ENCODE peak calls at places on chromosomes 16 and 17, in eight cellular contexts. One of them, this sample, is unnamed. For H3K4me1, the result is how much of the 10 kb centered on the place peaks cover.

GRCh38 chr17:64682261-64683181 is 20.4 kb upstream of the SMURF2 start:
- DNase-seq in suprapubic skin: no peak
- DNase-seq in stomach: no peak
- DNase-seq in endothelial cell of umbilical vein: peak
- DNase-seq in sigmoid colon: no peak
- DNase-seq in transverse colon: no peak
- DNase-seq in spleen: no peak
- DNase-seq in GM23338: no peak
- DNase-seq in this sample: no peak

GRCh38 chr17:78129385-78130079 is 977 bp upstream of the TMC6 start:
- DNase-seq in suprapubic skin: peak
- DNase-seq in stomach: no peak
- DNase-seq in endothelial cell of umbilical vein: no peak
- DNase-seq in sigmoid colon: no peak
- DNase-seq in transverse colon: peak
- DNase-seq in spleen: peak
- DNase-seq in GM23338: no peak
- DNase-seq in this sample: no peak

GRCh38 chr17:81184596-81184995 is 18.6 kb upstream of the AATK start:
- DNase-seq in suprapubic skin: no peak
- DNase-seq in stomach: no peak
- DNase-seq in endothelial cell of umbilical vein: no peak
- DNase-seq in sigmoid colon: no peak
- DNase-seq in transverse colon: no peak
- DNase-seq in spleen: no peak
- DNase-seq in GM23338: peak
- DNase-seq in this sample: no peak

GRCh38 chr17:58956997-58957724 is 149.5 kb downstream of the TRIM37 start:
- DNase-seq in suprapubic skin: no peak
- DNase-seq in stomach: no peak
- DNase-seq in endothelial cell of umbilical vein: peak
- DNase-seq in sigmoid colon: no peak
- DNase-seq in transverse colon: no peak
- DNase-seq in spleen: no peak
- DNase-seq in GM23338: no peak
- DNase-seq in this sample: no peak

GRCh38 chr17:61619493-61619892 is 28.5 kb upstream of the NACA2 start:
- DNase-seq in suprapubic skin: no peak
- DNase-seq in stomach: no peak
- DNase-seq in endothelial cell of umbilical vein: no peak
- DNase-seq in sigmoid colon: no peak
- DNase-seq in transverse colon: no peak
- DNase-seq in spleen: no peak
- DNase-seq in GM23338: peak
- DNase-seq in this sample: no peak

GRCh38 chr17:79778504-79779087 is 648 bp downstream of the CBX2 start:
- DNase-seq in suprapubic skin: no peak
- DNase-seq in stomach: no peak
- DNase-seq in endothelial cell of umbilical vein: no peak
- DNase-seq in sigmoid colon: peak
- DNase-seq in transverse colon: no peak
- DNase-seq in spleen: no peak
- DNase-seq in GM23338: peak
- DNase-seq in this sample: no peak

GRCh38 chr17:40326832-40327199 is 17.8 kb downstream of the RARA start:
- DNase-seq in suprapubic skin: no peak
- DNase-seq in stomach: no peak
- DNase-seq in endothelial cell of umbilical vein: no peak
- DNase-seq in sigmoid colon: no peak
- DNase-seq in transverse colon: no peak
- DNase-seq in spleen: peak
- DNase-seq in GM23338: no peak
- DNase-seq in this sample: no peak

GRCh38 chr17:77884019-77884418 is 74.5 kb upstream of the TNRC6C start:
- DNase-seq in suprapubic skin: no peak
- DNase-seq in stomach: no peak
- DNase-seq in endothelial cell of umbilical vein: no peak
- DNase-seq in sigmoid colon: no peak
- DNase-seq in transverse colon: no peak
- DNase-seq in spleen: peak
- DNase-seq in GM23338: peak
- DNase-seq in this sample: no peak

GRCh38 chr16:30561212-30561816 is 3.1 kb upstream of the ZNF764 start:
- DNase-seq in suprapubic skin: no peak
- DNase-seq in stomach: peak
- DNase-seq in endothelial cell of umbilical vein: peak
- DNase-seq in sigmoid colon: no peak
- DNase-seq in transverse colon: peak
- DNase-seq in spleen: peak
- DNase-seq in GM23338: peak
- DNase-seq in this sample: no peak

GRCh38 chr16:15775209-15775608 is 81.6 kb downstream of the MYH11 start:
- DNase-seq in suprapubic skin: no peak
- DNase-seq in stomach: no peak
- DNase-seq in endothelial cell of umbilical vein: peak
- DNase-seq in sigmoid colon: no peak
- DNase-seq in transverse colon: no peak
- DNase-seq in spleen: no peak
- DNase-seq in GM23338: peak
- DNase-seq in this sample: no peak

GRCh38 chr16:15770512-15770911 is 86.3 kb downstream of the MYH11 start:
- DNase-seq in suprapubic skin: no peak
- DNase-seq in stomach: no peak
- DNase-seq in endothelial cell of umbilical vein: peak
- DNase-seq in sigmoid colon: no peak
- DNase-seq in transverse colon: no peak
- DNase-seq in spleen: no peak
- DNase-seq in GM23338: no peak
- DNase-seq in this sample: no peak

GRCh38 chr16:15773964-15774363 is 82.9 kb downstream of the MYH11 start:
- DNase-seq in suprapubic skin: no peak
- DNase-seq in stomach: no peak
- DNase-seq in endothelial cell of umbilical vein: no peak
- DNase-seq in sigmoid colon: no peak
- DNase-seq in transverse colon: no peak
- DNase-seq in spleen: no peak
- DNase-seq in GM23338: no peak
- DNase-seq in this sample: no peak

GRCh38 chr16:15771694-15772093 is 85.1 kb downstream of the MYH11 start:
- DNase-seq in suprapubic skin: no peak
- DNase-seq in stomach: no peak
- DNase-seq in endothelial cell of umbilical vein: no peak
- DNase-seq in sigmoid colon: no peak
- DNase-seq in transverse colon: no peak
- DNase-seq in spleen: peak
- DNase-seq in GM23338: no peak
- DNase-seq in this sample: no peak

DNA sequence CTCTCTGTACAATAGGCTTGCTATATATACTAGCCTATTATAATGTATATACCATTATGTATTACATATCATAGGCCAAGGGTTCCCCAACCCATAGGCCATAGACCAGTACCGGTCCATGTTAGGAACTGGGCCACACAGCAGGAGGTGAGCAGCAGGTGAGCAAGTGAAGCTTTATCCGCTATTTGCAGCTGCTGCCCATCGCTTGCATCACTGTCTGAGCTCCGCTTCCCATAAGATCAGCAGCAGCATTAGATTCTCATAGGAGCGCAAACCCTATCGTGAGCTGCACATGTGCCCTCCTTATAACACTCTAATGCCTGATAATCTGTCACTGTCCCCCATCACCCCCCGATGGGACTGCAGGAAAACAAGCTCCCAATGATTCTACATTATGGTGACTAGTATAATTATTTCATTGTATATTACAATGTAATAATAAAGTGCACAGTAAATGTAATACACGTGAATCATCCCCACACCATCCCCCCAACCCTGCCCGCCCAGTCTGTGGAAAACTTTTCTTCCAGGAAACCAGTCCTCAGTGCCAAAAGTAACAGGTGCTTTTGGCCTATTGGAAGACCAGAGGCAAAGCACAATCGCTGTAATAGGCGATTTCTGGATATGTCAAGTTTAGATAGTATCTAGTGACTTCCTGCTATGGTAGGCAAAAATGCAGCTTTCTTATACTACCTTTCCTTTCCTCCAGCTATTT is 84.1 kb downstream of the MYH11 start:
- DNase-seq in suprapubic skin: no peak
- DNase-seq in stomach: no peak
- DNase-seq in endothelial cell of umbilical vein: peak
- DNase-seq in sigmoid colon: no peak
- DNase-seq in transverse colon: no peak
- DNase-seq in spleen: peak
- DNase-seq in GM23338: no peak
- DNase-seq in this sample: no peak
- H3K4me1 ChIP-seq in suprapubic skin: under half
- H3K4me1 ChIP-seq in stomach: under half
- H3K4me1 ChIP-seq in endothelial cell of umbilical vein: under half
- H3K4me1 ChIP-seq in sigmoid colon: half or more
- H3K4me1 ChIP-seq in transverse colon: under half
- H3K4me1 ChIP-seq in spleen: under half
- H3K4me1 ChIP-seq in GM23338: under half
- H3K4me1 ChIP-seq in this sample: under half

GRCh38 chr16:53435066-53435688 is 906 bp downstream of the RBL2 start:
- DNase-seq in suprapubic skin: peak
- DNase-seq in stomach: peak
- DNase-seq in endothelial cell of umbilical vein: peak
- DNase-seq in sigmoid colon: peak
- DNase-seq in transverse colon: peak
- DNase-seq in spleen: no peak
- DNase-seq in GM23338: peak
- DNase-seq in this sample: no peak

GRCh38 chr16:53433509-53433908 is 762 bp upstream of the RBL2 start:
- DNase-seq in suprapubic skin: no peak
- DNase-seq in stomach: no peak
- DNase-seq in endothelial cell of umbilical vein: no peak
- DNase-seq in sigmoid colon: no peak
- DNase-seq in transverse colon: no peak
- DNase-seq in spleen: no peak
- DNase-seq in GM23338: peak
- DNase-seq in this sample: no peak

GRCh38 chr16:53430363-53430762 is 3.9 kb upstream of the RBL2 start:
- DNase-seq in suprapubic skin: no peak
- DNase-seq in stomach: no peak
- DNase-seq in endothelial cell of umbilical vein: no peak
- DNase-seq in sigmoid colon: no peak
- DNase-seq in transverse colon: no peak
- DNase-seq in spleen: no peak
- DNase-seq in GM23338: no peak
- DNase-seq in this sample: no peak

GRCh38 chr16:53433930-53434435 is 288 bp upstream of the RBL2 start:
- DNase-seq in suprapubic skin: no peak
- DNase-seq in stomach: no peak
- DNase-seq in endothelial cell of umbilical vein: no peak
- DNase-seq in sigmoid colon: no peak
- DNase-seq in transverse colon: no peak
- DNase-seq in spleen: no peak
- DNase-seq in GM23338: no peak
- DNase-seq in this sample: no peak

DNA sequence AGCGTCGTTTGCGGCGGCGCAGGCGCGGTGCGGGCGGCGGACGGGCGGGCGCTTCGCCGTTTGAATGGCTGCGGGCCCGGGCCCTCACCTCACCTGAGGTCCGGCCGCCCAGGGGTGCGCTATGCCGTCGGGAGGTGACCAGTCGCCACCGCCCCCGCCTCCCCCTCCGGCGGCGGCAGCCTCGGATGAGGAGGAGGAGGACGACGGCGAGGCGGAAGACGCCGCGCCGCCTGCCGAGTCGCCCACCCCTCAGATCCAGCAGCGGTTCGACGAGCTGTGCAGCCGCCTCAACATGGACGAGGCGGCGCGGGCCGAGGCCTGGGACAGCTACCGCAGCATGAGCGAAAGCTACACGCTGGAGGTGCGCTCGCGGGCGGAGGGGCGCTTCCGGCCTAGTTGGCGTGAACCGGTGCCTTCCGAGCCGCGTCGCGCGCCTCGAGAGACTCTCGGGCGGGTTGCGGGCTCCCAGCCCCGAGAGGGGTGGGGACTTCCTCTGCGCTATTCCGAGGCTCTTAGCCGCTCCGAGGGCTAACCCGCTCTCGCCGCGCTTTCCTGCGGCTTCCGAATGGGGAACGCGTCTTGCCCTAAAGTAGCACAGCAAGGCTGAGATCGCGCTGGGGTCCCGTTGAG is at the start of gene RBL2:
- DNase-seq in suprapubic skin: peak
- DNase-seq in stomach: peak
- DNase-seq in endothelial cell of umbilical vein: peak
- DNase-seq in sigmoid colon: peak
- DNase-seq in transverse colon: peak
- DNase-seq in spleen: peak
- DNase-seq in GM23338: peak
- DNase-seq in this sample: no peak
- TF ChIP-seq POLR2AphosphoS5 in suprapubic skin: no peak
- TF ChIP-seq POLR2AphosphoS5 in stomach: peak
- TF ChIP-seq POLR2AphosphoS5 in endothelial cell of umbilical vein: peak
- TF ChIP-seq POLR2AphosphoS5 in sigmoid colon: peak
- TF ChIP-seq POLR2AphosphoS5 in transverse colon: peak
- TF ChIP-seq POLR2AphosphoS5 in spleen: peak
- TF ChIP-seq POLR2AphosphoS5 in GM23338: peak
- TF ChIP-seq POLR2AphosphoS5 in this sample: no peak

GRCh38 chr17:74429604-74430384 is 2.1 kb upstream of the GPRC5C start:
- DNase-seq in suprapubic skin: no peak
- DNase-seq in stomach: peak
- DNase-seq in endothelial cell of umbilical vein: no peak
- DNase-seq in sigmoid colon: no peak
- DNase-seq in transverse colon: peak
- DNase-seq in spleen: no peak
- DNase-seq in GM23338: peak
- DNase-seq in this sample: no peak
- H3K4me1 ChIP-seq in suprapubic skin: half or more
- H3K4me1 ChIP-seq in stomach: half or more
- H3K4me1 ChIP-seq in endothelial cell of umbilical vein: under half
- H3K4me1 ChIP-seq in sigmoid colon: under half
- H3K4me1 ChIP-seq in transverse colon: half or more
- H3K4me1 ChIP-seq in spleen: under half
- H3K4me1 ChIP-seq in GM23338: under half
- H3K4me1 ChIP-seq in this sample: under half

DNA sequence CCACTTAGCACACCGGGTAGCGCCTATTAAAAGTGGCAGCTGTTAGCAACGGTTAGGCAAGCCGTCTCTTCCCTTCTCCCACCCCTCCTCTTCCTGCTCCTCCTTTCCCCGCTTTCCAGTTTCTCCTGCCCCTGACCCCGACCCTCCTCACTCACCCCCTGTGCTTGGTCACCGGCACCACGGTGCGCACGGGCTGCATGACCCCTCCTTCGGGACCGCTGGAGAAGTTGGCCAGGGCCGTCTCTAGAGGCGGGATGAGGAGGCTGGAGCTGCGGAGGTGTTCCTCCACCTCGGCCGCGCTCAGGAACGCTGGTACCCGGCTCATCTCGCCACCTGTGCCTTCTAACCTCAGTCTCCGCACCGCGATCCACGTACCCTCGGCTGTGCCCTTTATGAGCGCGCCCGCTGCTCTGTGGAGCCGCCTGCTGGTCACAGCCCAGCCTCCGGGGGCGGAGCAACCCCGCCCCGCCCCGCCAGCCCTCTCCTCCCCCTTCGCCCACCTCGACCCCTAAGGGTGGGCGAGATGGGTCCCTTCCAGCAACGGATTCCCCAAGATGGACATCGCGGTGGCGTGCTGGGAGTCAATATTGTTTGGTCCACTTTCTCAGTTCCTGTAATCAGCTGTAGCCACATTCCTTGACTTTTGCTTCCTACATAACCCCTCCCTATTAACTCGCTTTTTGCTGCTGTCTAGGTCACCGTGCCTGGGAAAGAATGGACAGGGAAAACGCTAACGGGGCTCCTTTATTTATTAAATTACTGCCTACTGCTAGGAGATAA is at the start of gene CRYM:
- DNase-seq in suprapubic skin: no peak
- DNase-seq in stomach: peak
- DNase-seq in endothelial cell of umbilical vein: peak
- DNase-seq in sigmoid colon: peak
- DNase-seq in transverse colon: peak
- DNase-seq in spleen: peak
- DNase-seq in GM23338: peak
- DNase-seq in this sample: no peak
- TF ChIP-seq POLR2AphosphoS5 in suprapubic skin: no peak
- TF ChIP-seq POLR2AphosphoS5 in stomach: no peak
- TF ChIP-seq POLR2AphosphoS5 in endothelial cell of umbilical vein: no peak
- TF ChIP-seq POLR2AphosphoS5 in sigmoid colon: no peak
- TF ChIP-seq POLR2AphosphoS5 in transverse colon: no peak
- TF ChIP-seq POLR2AphosphoS5 in spleen: peak
- TF ChIP-seq POLR2AphosphoS5 in GM23338: peak
- TF ChIP-seq POLR2AphosphoS5 in this sample: no peak

This sample was measured in vagina.